ENCODE peak calls at places on chromosome 19, in five cellular contexts. P is activated T-cell treated with anti-CD3 and anti-CD28 coated beads for 24 hours, Z is HCT116, M is NCI-H2171 treated with DMSO at 0.1 percent for 48 hours, J is nephron progenitor cell. C is an unnamed sample.
A peak's percentile ranks its signal among the peaks of the same experiment; 100 is the strongest.

GRCh38 chr19:7515471-7516226 is at the start of gene ZNF358:
- DNase-seq in P (no peak), M (peak; percentile 47), Z (no peak), J (peak; percentile 86), C (peak; percentile 71)

GRCh38 chr19:18174983-18175382 is 1.4 kb downstream of the IFI30 start:
- DNase-seq in Z (no peak), M (no peak), J (no peak), P (no peak), C (no peak)

GRCh38 chr19:11736696-11737095 is 2.0 kb downstream of the ZNF823 start:
- DNase-seq in Z (no peak), P (peak; percentile 7), J (no peak), M (peak; percentile 69), C (peak; percentile 62)

GRCh38 chr19:48194041-48194871 is 23.8 kb downstream of the ZSWIM9 start:
- DNase-seq in J (peak; percentile 16), M (no peak), P (no peak), Z (no peak), C (peak; percentile 30)

GRCh38 chr19:12611361-12611699 is 610 bp downstream of the ZNF791 start:
- DNase-seq in M (peak; percentile 77), P (no peak), Z (peak; percentile 45), J (peak; percentile 64), C (peak; percentile 75)

GRCh38 chr19:36028313-36029041 is 4.2 kb downstream of the CLIP3 start:
- DNase-seq in J (no peak), P (no peak), Z (no peak), M (no peak), C (no peak)

GRCh38 chr19:46713781-46714522 is 3.0 kb downstream of the PRKD2 start:
- DNase-seq in M (peak; percentile 81), P (peak; percentile 55), J (peak; percentile 65), Z (peak; percentile 70), C (peak; percentile 87)

GRCh38 chr19:18617562-18617961 is 4.9 kb downstream of the TMEM59L start:
- DNase-seq in M (no peak), J (no peak), Z (no peak), P (no peak), C (no peak)

GRCh38 chr19:52296773-52297600 is at the start of gene ZNF480:
- DNase-seq in J (peak; percentile 81), Z (peak; percentile 18), P (peak; percentile 64), M (peak; percentile 75), C (peak; percentile 74)

C was measured in ELF-1.